ENCODE peak calls at places on chromosomes 4 and X, in nine cellular contexts. J is AG04450, R is stomach, S is bronchial epithelial cell, Z is fibroblast of lung, G is brain microvascular endothelial cell, Q is heart left ventricle, U is cardiac fibroblast, N is AG04449. C is an unnamed sample.

GRCh38 chr4:5912614-5913019 is 19.7 kb upstream of the CRMP1 start:
- DNase-seq in N (no peak), J (no peak), Q (no peak), R (no peak), G (no peak), U (no peak), Z (no peak), S (peak; percentile 68), C (peak; percentile 9)

GRCh38 chrX:129759576-129760061 is 20.1 kb upstream of the SASH3 start:
- DNase-seq in Z (peak; percentile 88), U (peak; percentile 79), G (peak; percentile 57), S (peak; percentile 46), Q (peak; percentile 47), J (peak; percentile 51), N (peak; percentile 47), R (peak; percentile 54), C (peak; percentile 47)

GRCh38 chrX:69280956-69281355 is 115.7 kb upstream of the PJA1 start:
- DNase-seq in G (no peak), Z (peak; percentile 5), S (no peak), U (no peak), J (no peak), R (no peak), Q (peak; percentile 47), N (no peak), C (no peak)

GRCh38 chr4:28010543-28011235 is 1150.0 kb downstream of the STIM2 start:
- DNase-seq in R (no peak), G (no peak), Q (no peak), Z (peak; percentile 4), S (peak; percentile 26), J (no peak), U (peak; percentile 17), N (no peak), C (no peak)

GRCh38 chr4:175087156-175087555 is 169.0 kb downstream of the ADAM29 start:
- DNase-seq in J (no peak), G (no peak), R (no peak), Z (no peak), U (no peak), S (peak; percentile 30), Q (no peak), N (no peak), C (no peak)

GRCh38 chrX:112670964-112671363 is 8.8 kb downstream of the LHFPL1 start:
- DNase-seq in G (no peak), Q (no peak), J (no peak), U (no peak), Z (no peak), N (no peak), R (no peak), S (no peak), C (no peak)

GRCh38 chrX:119455264-119455663 is 13.0 kb upstream of the SLC25A5 start:
- DNase-seq in U (peak; percentile 60), S (peak; percentile 87), Q (no peak), J (no peak), G (no peak), Z (peak; percentile 25), R (no peak), N (no peak), C (no peak)

GRCh38 chrX:70664726-70665125 is 220.1 kb downstream of the DLG3 start:
- DNase-seq in Z (peak; percentile 42), G (peak; percentile 1), Q (no peak), R (no peak), S (peak; percentile 44), N (peak; percentile 0), J (no peak), U (peak; percentile 45), C (peak; percentile 22)

GRCh38 chrX:137823257-137823656 is 257.3 kb downstream of the ZIC3 start:
- DNase-seq in Q (no peak), U (no peak), Z (no peak), J (no peak), N (no peak), G (no peak), S (no peak), R (no peak), C (no peak)

GRCh38 chr4:88378691-88379559 is at the start of gene HERC6:
- DNase-seq in J (peak; percentile 52), S (peak; percentile 69), R (peak; percentile 81), G (peak; percentile 77), N (no peak), Z (peak; percentile 88), Q (peak; percentile 83), U (peak; percentile 83), C (peak; percentile 95)

GRCh38 chr4:174318829-174319764 is 35.4 kb downstream of the CEP44 start:
- DNase-seq in Z (peak; percentile 69), G (no peak), S (peak; percentile 44), U (peak; percentile 71), Q (no peak), J (no peak), N (no peak), R (no peak), C (peak; percentile 44)

GRCh38 chrX:155768036-155768769 is 112.9 kb upstream of the VAMP7 start:
- DNase-seq in Q (no peak), Z (peak; percentile 62), N (peak; percentile 7), J (no peak), R (no peak), S (peak; percentile 49), G (peak; percentile 13), U (peak; percentile 82), C (no peak)

GRCh38 chrX:113929004-113929403 is 654.9 kb upstream of the HTR2C start:
- DNase-seq in S (peak; percentile 39), J (no peak), R (peak; percentile 35), U (peak; percentile 48), G (peak; percentile 19), N (no peak), Z (peak; percentile 0), Q (no peak), C (peak; percentile 25)

GRCh38 chrX:30939928-30940327 is 50.9 kb upstream of the TAB3 start:
- DNase-seq in N (no peak), Q (no peak), G (no peak), S (peak; percentile 5), J (no peak), R (no peak), Z (no peak), U (no peak), C (no peak)

GRCh38 chr4:8092282-8092681 is 66.3 kb downstream of the ABLIM2 start:
- DNase-seq in G (no peak), U (no peak), Z (no peak), S (no peak), J (no peak), Q (no peak), R (no peak), N (no peak), C (no peak)

GRCh38 chrX:103329991-103330390 is at the start of gene TCEAL7:
- DNase-seq in R (no peak), Z (peak; percentile 61), N (no peak), U (peak; percentile 33), Q (peak; percentile 32), J (no peak), G (no peak), S (peak; percentile 0), C (no peak)

GRCh38 chr4:94577136-94577535 is 125.4 kb downstream of the PDLIM5 start:
- DNase-seq in S (no peak), J (no peak), Q (peak; percentile 64), G (peak; percentile 63), Z (peak; percentile 72), U (peak; percentile 66), N (no peak), R (no peak), C (no peak)

GRCh38 chr4:38169524-38169923 is 209.3 kb downstream of the PTTG2 start:
- DNase-seq in R (no peak), S (peak; percentile 56), J (no peak), N (no peak), G (no peak), U (no peak), Q (no peak), Z (no peak), C (no peak)
- TF ChIP-seq CTCF in R (no peak), S (peak; percentile 32), J (no peak), N (no peak), G (no peak), U (no peak), Q (no peak), Z (no peak), C (no peak)

DNA sequence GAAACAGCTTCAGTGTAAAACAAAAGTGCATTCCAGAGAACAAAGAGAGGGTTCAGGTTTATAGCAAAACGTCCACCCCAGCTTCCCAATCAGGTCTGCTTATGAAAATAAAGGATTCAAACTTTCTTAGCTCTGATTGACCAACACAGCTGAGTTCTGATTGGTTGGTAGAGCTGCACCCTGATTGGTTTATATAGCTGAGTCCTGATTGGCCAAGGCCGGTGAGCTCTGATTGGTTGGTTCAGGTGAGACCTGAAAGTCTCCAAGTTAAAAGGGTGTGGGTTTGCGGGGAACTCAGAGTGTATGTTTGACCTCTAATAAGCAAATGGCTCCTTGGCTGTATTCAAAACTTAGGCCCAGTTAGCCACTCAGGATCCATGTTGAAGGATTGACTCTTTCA is 20.9 kb downstream of the CLRN2 start:
- DNase-seq in S (no peak), U (peak; percentile 35), N (no peak), J (no peak), Q (no peak), R (no peak), Z (no peak), G (no peak), C (peak; percentile 21)
- H3K4me3 ChIP-seq in S (no peak overlapping the region), U (no peak overlapping the region), N (no peak overlapping the region), J (no peak overlapping the region), Q (no peak overlapping the region), R (no peak overlapping the region), Z (no peak overlapping the region), G (no peak overlapping the region), C (no peak overlapping the region)

GRCh38 chr4:138494931-138495330 is 252.8 kb upstream of the SLC7A11 start:
- DNase-seq in R (no peak), N (no peak), J (no peak), G (peak; percentile 11), Q (no peak), S (peak; percentile 23), U (peak; percentile 43), Z (no peak), C (peak; percentile 33)
- TF ChIP-seq CTCF in R (no peak), N (no peak), J (no peak), G (peak; percentile 35), Q (no peak), S (peak; percentile 31), U (peak; percentile 19), Z (no peak), C (peak; percentile 11)

GRCh38 chrX:151912780-151913179 is at the start of gene MAGEA4:
- DNase-seq in J (no peak), Z (no peak), N (no peak), Q (no peak), U (no peak), R (no peak), S (no peak), G (no peak), C (no peak)
- H3K4me3 ChIP-seq in J (no peak within 1 kb of the TSS), Z (no peak within 1 kb of the TSS), N (no peak within 1 kb of the TSS), Q (no peak within 1 kb of the TSS), U (no peak within 1 kb of the TSS), R (no peak within 1 kb of the TSS), S (no peak within 1 kb of the TSS), G (no peak within 1 kb of the TSS), C (no peak within 1 kb of the TSS)

GRCh38 chr4:164949448-164950118 is 27.9 kb downstream of the TRIM61 start:
- DNase-seq in R (no peak), Z (no peak), G (no peak), U (no peak), S (no peak), Q (no peak), N (no peak), J (no peak), C (peak; percentile 32)
- TF ChIP-seq CTCF in R (no peak), Z (peak; percentile 5), G (peak; percentile 41), U (no peak), S (no peak), Q (no peak), N (no peak), J (no peak), C (peak; percentile 48)